ENCODE peak calls at places on chromosome 14, in five cellular contexts. C is ovary, D is GM12878, W is stomach, Q is tibial nerve. F is an unnamed sample.

GRCh38 chr14:54766276-54767138 is 136.1 kb downstream of the GCH1 start:
- DNase-seq in C (no peak), D (no peak), W (no peak), Q (no peak), F (no peak)

GRCh38 chr14:22572562-22573058 is 16.4 kb downstream of the DAD1 start:
- DNase-seq in C (no peak), D (no peak), W (no peak), Q (no peak), F (no peak)

GRCh38 chr14:68682166-68683103 is 110.4 kb downstream of the ZFP36L1 start:
- DNase-seq in C (no peak), D (peak; percentile 48), W (no peak), Q (peak; percentile 70), F (peak; percentile 47)

GRCh38 chr14:77088219-77088618 is 9.8 kb upstream of the CIPC start:
- DNase-seq in C (no peak), D (no peak), W (peak; percentile 92), Q (no peak), F (peak; percentile 92)

GRCh38 chr14:62162998-62163589 is 400.9 kb downstream of the SNAPC1 start:
- DNase-seq in C (no peak), D (no peak), W (no peak), Q (peak; percentile 14), F (peak; percentile 5)

GRCh38 chr14:72577521-72577920 is 316.4 kb downstream of the DPF3 start:
- DNase-seq in C (no peak), D (no peak), W (no peak), Q (no peak), F (no peak)

GRCh38 chr14:105137481-105138020 is 31.0 kb downstream of the JAG2 start:
- DNase-seq in C (no peak), D (no peak), W (no peak), Q (no peak), F (no peak)

GRCh38 chr14:77067632-77068514 is 30.2 kb upstream of the CIPC start:
- DNase-seq in C (peak; percentile 80), D (no peak), W (peak; percentile 81), Q (peak; percentile 63), F (peak; percentile 61)

GRCh38 chr14:61455351-61455750 is 134.0 kb downstream of the PRKCH start:
- DNase-seq in C (no peak), D (no peak), W (no peak), Q (no peak), F (no peak)

GRCh38 chr14:75643985-75644384 is 16.7 kb downstream of the ERG28 start:
- DNase-seq in C (no peak), D (no peak), W (no peak), Q (no peak), F (no peak)

GRCh38 chr14:20179218-20179617 is 11.5 kb upstream of the OR11G2 start:
- DNase-seq in C (no peak), D (no peak), W (no peak), Q (peak; percentile 13), F (no peak)

GRCh38 chr14:22384167-22384549 is 204.9 kb downstream of the DAD1 start:
- DNase-seq in C (no peak), D (no peak), W (no peak), Q (no peak), F (no peak)

GRCh38 chr14:52949711-52950409 is 990 bp downstream of the FERMT2 start:
- DNase-seq in C (no peak), D (no peak), W (no peak), Q (peak; percentile 38), F (peak; percentile 47)

GRCh38 chr14:75254901-75255300 is 23.7 kb upstream of the FOS start:
- DNase-seq in C (no peak), D (no peak), W (no peak), Q (no peak), F (peak; percentile 66)

GRCh38 chr14:31336646-31337045 is 83.7 kb downstream of the HEATR5A start:
- DNase-seq in C (no peak), D (no peak), W (no peak), Q (no peak), F (no peak)

GRCh38 chr14:70152081-70152480 is 36.7 kb downstream of the SLC8A3 start:
- DNase-seq in C (no peak), D (no peak), W (no peak), Q (no peak), F (no peak)

GRCh38 chr14:104706733-104707628 is 17.0 kb upstream of the ADSS1 start:
- DNase-seq in C (no peak), D (no peak), W (no peak), Q (no peak), F (no peak)

GRCh38 chr14:25237845-25238244 is 187.9 kb upstream of the STXBP6 start:
- DNase-seq in C (no peak), D (no peak), W (no peak), Q (no peak), F (no peak)

GRCh38 chr14:72617391-72618011 is 276.4 kb downstream of the DPF3 start:
- DNase-seq in C (peak; percentile 47), D (no peak), W (no peak), Q (peak; percentile 23), F (no peak)

GRCh38 chr14:93085916-93086315 is 29.8 kb downstream of the ITPK1 start:
- DNase-seq in C (no peak), D (no peak), W (no peak), Q (no peak), F (no peak)

GRCh38 chr14:76904100-76904739 is 78.0 kb downstream of the LRRC74A start:
- DNase-seq in C (peak; percentile 80), D (no peak), W (no peak), Q (no peak), F (no peak)

GRCh38 chr14:72679591-72680151 is 214.2 kb downstream of the DPF3 start:
- DNase-seq in C (no peak), D (no peak), W (no peak), Q (no peak), F (no peak)

GRCh38 chr14:68767248-68767645 is 25.6 kb downstream of the ZFP36L1 start:
- DNase-seq in C (no peak), D (no peak), W (no peak), Q (no peak), F (no peak)

GRCh38 chr14:74705607-74706006 is 7.3 kb downstream of the AREL1 start:
- DNase-seq in C (no peak), D (no peak), W (no peak), Q (no peak), F (no peak)

GRCh38 chr14:29897181-29897580 is 30.5 kb downstream of the PRKD1 start:
- DNase-seq in C (no peak), D (no peak), W (no peak), Q (no peak), F (no peak)

GRCh38 chr14:69928111-69928523 is 48.9 kb downstream of the SMOC1 start:
- DNase-seq in C (no peak), D (no peak), W (no peak), Q (no peak), F (no peak)

GRCh38 chr14:71300474-71301359 is 393.5 kb downstream of the PCNX1 start:
- DNase-seq in C (no peak), D (no peak), W (no peak), Q (no peak), F (no peak)

GRCh38 chr14:90758028-90758889 is 58.0 kb downstream of the TTC7B start:
- DNase-seq in C (peak; percentile 96), D (peak; percentile 62), W (peak; percentile 95), Q (peak; percentile 82), F (peak; percentile 91)
- TF ChIP-seq POLR2A in C (peak; percentile 53), D (peak; percentile 83), W (no peak), Q (peak; percentile 55), F (peak; percentile 8)

GRCh38 chr14:59330455-59330854 is 134.7 kb downstream of the GPR135 start:
- DNase-seq in C (no peak), D (no peak), W (no peak), Q (no peak), F (no peak)

GRCh38 chr14:59331217-59331616 is 134.0 kb downstream of the GPR135 start:
- DNase-seq in C (no peak), D (no peak), W (no peak), Q (no peak), F (no peak)

GRCh38 chr14:59332727-59333126 is 132.5 kb downstream of the GPR135 start:
- DNase-seq in C (no peak), D (no peak), W (no peak), Q (no peak), F (no peak)

GRCh38 chr14:59333668-59334067 is 131.5 kb downstream of the GPR135 start:
- DNase-seq in C (no peak), D (no peak), W (no peak), Q (peak; percentile 53), F (peak; percentile 67)

DNA sequence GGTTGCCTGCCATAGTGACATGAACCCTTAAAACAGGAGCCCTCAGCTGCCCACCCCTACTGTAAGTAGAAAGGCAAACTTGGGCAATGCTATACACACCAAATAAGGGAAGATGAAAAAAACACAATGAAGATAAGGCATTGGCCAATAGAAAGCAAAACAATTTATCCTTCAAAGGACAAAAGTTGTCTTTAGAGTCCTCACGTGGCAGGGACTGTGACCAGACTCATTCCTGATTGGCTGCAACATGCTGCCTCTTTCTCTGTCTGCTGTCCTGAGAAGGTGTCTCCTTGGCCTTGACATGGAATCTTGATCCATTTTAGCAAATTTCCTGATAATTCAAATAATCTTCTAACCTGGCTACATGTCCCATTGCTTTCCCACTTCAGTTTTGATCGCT is 131.9 kb downstream of the GPR135 start:
- DNase-seq in C (no peak), D (no peak), W (no peak), Q (no peak), F (no peak)
- H3K4me1 ChIP-seq in C (peaks cover 15% of the 10 kb centered on the region), D (peaks cover 5% of the 10 kb centered on the region), W (peaks cover 44% of the 10 kb centered on the region), Q (peaks cover 20% of the 10 kb centered on the region), F (no peaks in the 10 kb centered on the region)

GRCh38 chr14:100826371-100827139 is 637 bp downstream of the MEG3 start:
- DNase-seq in C (peak; percentile 52), D (no peak), W (no peak), Q (no peak), F (no peak)
- H3K4me3 ChIP-seq in C (peak overlapping the region; percentile 49), D (no peak overlapping the region), W (peak overlapping the region; percentile 37), Q (peak overlapping the region; percentile 39), F (peak overlapping the region; percentile 22)

GRCh38 chr14:99682809-99683618 is 1.1 kb upstream of the CYP46A1 start:
- DNase-seq in C (peak; percentile 90), D (no peak), W (peak; percentile 84), Q (peak; percentile 81), F (peak; percentile 72)

GRCh38 chr14:99684356-99684952 is 356 bp downstream of the CYP46A1 start:
- DNase-seq in C (no peak), D (no peak), W (no peak), Q (no peak), F (no peak)

GRCh38 chr14:99681832-99682148 is 2.3 kb upstream of the CYP46A1 start:
- DNase-seq in C (no peak), D (no peak), W (no peak), Q (no peak), F (no peak)

GRCh38 chr14:99685061-99685995 is 1.2 kb downstream of the CYP46A1 start:
- DNase-seq in C (no peak), D (no peak), W (peak; percentile 3), Q (no peak), F (no peak)

DNA sequence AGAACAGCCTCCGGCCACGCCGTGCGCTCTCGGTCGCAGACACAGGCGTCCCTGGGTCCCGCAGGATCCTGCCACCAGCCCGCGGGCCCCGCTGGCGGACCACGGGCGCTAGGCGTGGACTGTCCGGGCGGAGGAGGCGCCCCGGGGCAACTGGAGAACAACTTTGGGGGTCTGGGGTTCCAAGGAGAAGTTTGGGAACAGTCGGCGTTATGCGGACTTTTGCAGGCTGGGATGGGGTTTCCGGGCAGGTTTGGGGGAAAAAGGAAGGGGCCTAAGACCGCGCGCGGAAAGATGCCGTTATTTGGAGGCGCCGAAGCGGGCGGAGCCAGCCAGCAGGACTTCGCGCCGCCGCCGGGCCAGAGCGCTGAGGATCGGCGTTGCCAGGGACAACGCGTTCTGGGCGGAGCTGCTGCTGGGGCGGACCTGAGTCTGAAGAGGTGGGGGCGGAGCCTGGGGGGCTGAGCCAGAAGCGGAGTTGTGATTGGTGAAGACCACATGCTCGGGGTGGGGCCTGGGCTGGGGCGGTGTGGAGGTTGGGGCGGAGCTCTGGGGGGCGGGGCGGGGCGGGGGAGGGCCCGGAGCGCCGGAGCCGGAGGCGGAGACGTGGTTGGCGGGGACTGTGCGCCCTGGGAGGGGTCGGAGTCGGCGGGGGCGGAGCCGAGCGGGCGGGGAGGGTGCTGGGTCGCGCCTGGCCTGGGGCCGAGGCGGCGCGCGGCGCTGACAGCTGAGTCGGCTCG is at the start of gene CYP46A1:
- DNase-seq in C (peak; percentile 100), D (peak; percentile 89), W (peak; percentile 100), Q (peak; percentile 99), F (peak; percentile 100)
- TF ChIP-seq POLR2A in C (peak; percentile 41), D (peak; percentile 68), W (no peak), Q (peak; percentile 24), F (no peak)

F was measured in prostate gland.